ENCODE peak calls at places on chromosomes 6 and 20, in four cellular contexts. M, H, D and V are unnamed samples.

GRCh38 chr6:13538084-13538483 is 36.3 kb upstream of the SIRT5 start:
- DNase-seq in M (no peak), H (no peak), D (peak), V (no peak)

GRCh38 chr6:73696990-73697651 is 1.1 kb downstream of the CD109 start:
- DNase-seq in M (no peak), H (no peak), D (no peak), V (no peak)

GRCh38 chr20:49636447-49636846 is 68.5 kb upstream of the PTGIS start:
- DNase-seq in M (no peak), H (no peak), D (no peak), V (no peak)

GRCh38 chr20:61699184-61700066 is 366.3 kb downstream of the TAF4 start:
- DNase-seq in M (no peak), H (no peak), D (no peak), V (no peak)

GRCh38 chr20:34037767-34038166 is 44.1 kb downstream of the RALY start:
- DNase-seq in M (no peak), H (no peak), D (no peak), V (no peak)

GRCh38 chr20:51497542-51498467 is 44.7 kb downstream of the NFATC2 start:
- DNase-seq in M (no peak), H (peak), D (no peak), V (no peak)

GRCh38 chr6:14695579-14695978 is 550.3 kb upstream of the JARID2 start:
- DNase-seq in M (no peak), H (no peak), D (no peak), V (no peak)

GRCh38 chr6:11398451-11399326 is 138.9 kb upstream of the TMEM170B start:
- DNase-seq in M (no peak), H (no peak), D (peak), V (no peak)

GRCh38 chr6:105691971-105692370 is 289.1 kb upstream of the PREP start:
- DNase-seq in M (no peak), H (no peak), D (no peak), V (no peak)

GRCh38 chr6:47836046-47836445 is 54.2 kb downstream of the OPN5 start:
- DNase-seq in M (no peak), H (no peak), D (no peak), V (no peak)

GRCh38 chr6:130587778-130588520 is 222.1 kb downstream of the TMEM200A start:
- DNase-seq in M (no peak), H (no peak), D (no peak), V (no peak)

GRCh38 chr6:31780507-31781243 is 3.5 kb upstream of the VWA7 start:
- DNase-seq in M (no peak), H (no peak), D (no peak), V (no peak)

GRCh38 chr20:44593721-44594120 is 11.3 kb downstream of the PKIG start:
- DNase-seq in M (no peak), H (no peak), D (no peak), V (no peak)

GRCh38 chr6:15914553-15914952 is 214.3 kb upstream of the MYLIP start:
- DNase-seq in M (no peak), H (no peak), D (no peak), V (no peak)

GRCh38 chr6:119076173-119076965 is 2.1 kb downstream of the FAM184A start:
- DNase-seq in M (no peak), H (no peak), D (no peak), V (no peak)

GRCh38 chr6:98824907-98825601 is 9.3 kb upstream of the POU3F2 start:
- DNase-seq in M (no peak), H (no peak), D (no peak), V (no peak)

GRCh38 chr6:130366011-130366963 is at the start of gene TMEM200A:
- DNase-seq in M (peak), H (peak), D (no peak), V (peak)